ENCODE peak calls at places on chromosomes 16 and 17, in seven cellular contexts. L is astrocyte of the spinal cord; U is tibial nerve; G is fibroblast of villous mesenchyme; N is progenitor cell of endocrine pancreas; C is CD4-positive, alpha-beta T cell; S is lung. Q is an unnamed sample.

GRCh38 chr17:76556759-76557367 is 17.0 kb downstream of the PRCD start:
- DNase-seq in N (no peak), S (peak), G (peak), C (no peak), U (no peak), L (no peak), Q (no peak)

GRCh38 chr16:62596101-62596500 is 559.9 kb upstream of the CDH8 start:
- DNase-seq in L (no peak), C (no peak), S (no peak), U (no peak), N (no peak), G (no peak), Q (no peak)

GRCh38 chr17:68800731-68801130 is 154.5 kb downstream of the ABCA8 start:
- DNase-seq in G (peak), N (no peak), U (no peak), L (peak), S (no peak), C (no peak), Q (no peak)

GRCh38 chr17:50060951-50061712 is 5.2 kb downstream of the ITGA3 start:
- DNase-seq in S (peak), L (peak), G (peak), U (no peak), C (no peak), N (no peak), Q (no peak)

GRCh38 chr17:1491406-1492248 is 859 bp downstream of the MYO1C start:
- DNase-seq in L (peak), U (no peak), S (peak), N (no peak), G (peak), C (no peak), Q (peak)

GRCh38 chr16:85675528-85675927 is 13.2 kb downstream of the GINS2 start:
- DNase-seq in U (no peak), L (peak), S (no peak), C (no peak), N (no peak), G (peak), Q (no peak)

GRCh38 chr16:79599837-79600635 is 501 bp downstream of the MAF start:
- DNase-seq in U (no peak), C (peak), S (no peak), N (peak), L (peak), G (peak), Q (peak)

GRCh38 chr17:63841350-63842172 is 924 bp downstream of the SMARCD2 start:
- DNase-seq in U (no peak), S (peak), L (peak), N (no peak), G (peak), C (no peak), Q (peak)

GRCh38 chr16:90022209-90023077 is 3.2 kb upstream of the DBNDD1 start:
- DNase-seq in L (peak), U (peak), S (peak), C (peak), N (peak), G (peak), Q (no peak)

GRCh38 chr17:42081516-42082129 is 16.6 kb downstream of the ZNF385C start:
- DNase-seq in C (no peak), N (no peak), S (no peak), U (no peak), G (no peak), L (no peak), Q (no peak)

GRCh38 chr17:26766743-26767142 is 527.2 kb upstream of the WSB1 start:
- DNase-seq in U (no peak), C (no peak), L (no peak), G (no peak), N (no peak), S (no peak), Q (no peak)

GRCh38 chr17:1644493-1645206 is 882 bp downstream of the SCARF1 start:
- DNase-seq in N (no peak), G (peak), S (no peak), L (peak), C (no peak), U (no peak), Q (no peak)

GRCh38 chr17:57455063-57455914 is 199.0 kb downstream of the MSI2 start:
- DNase-seq in G (peak), N (no peak), C (no peak), S (no peak), L (peak), U (no peak), Q (no peak)

GRCh38 chr17:41894791-41895331 is 23.9 kb downstream of the ACLY start:
- DNase-seq in L (peak), N (no peak), C (no peak), S (no peak), U (peak), G (peak), Q (no peak)

GRCh38 chr17:36661047-36661666 is 59.8 kb downstream of the MRM1 start:
- DNase-seq in L (no peak), S (no peak), U (no peak), N (no peak), C (no peak), G (no peak), Q (no peak)

GRCh38 chr17:11935734-11936406 is 61.4 kb downstream of the ZNF18 start:
- DNase-seq in L (peak), S (peak), U (no peak), N (peak), G (peak), C (no peak), Q (peak)

GRCh38 chr17:44961921-44962350 is 6.2 kb downstream of the C1QL1 start:
- DNase-seq in G (no peak), L (no peak), U (no peak), C (no peak), S (no peak), N (no peak), Q (no peak)
- TF ChIP-seq CTCF in G (no peak), L (peak), U (no peak), C (no peak), S (no peak), N (no peak), Q (no peak)

GRCh38 chr17:7011415-7011814 is 1.0 kb upstream of the RNASEK start:
- DNase-seq in S (no peak), N (no peak), G (no peak), C (no peak), L (no peak), U (no peak), Q (no peak)
- TF ChIP-seq CTCF in S (no peak), N (no peak), G (no peak), C (no peak), L (no peak), U (no peak), Q (no peak)

GRCh38 chr16:22898874-22899348 is 84.9 kb downstream of the HS3ST2 start:
- DNase-seq in N (peak), C (no peak), G (peak), S (peak), L (peak), U (peak), Q (peak)
- TF ChIP-seq CTCF in N (peak), C (no peak), G (peak), S (no peak), L (peak), U (peak), Q (peak)

GRCh38 chr16:2224183-2224486 is 744 bp downstream of the E4F1 start:
- DNase-seq in G (no peak), U (no peak), C (no peak), L (no peak), S (no peak), N (no peak), Q (no peak)

GRCh38 chr16:2228161-2228824 is 4.9 kb downstream of the E4F1 start:
- DNase-seq in L (no peak), C (no peak), N (no peak), U (no peak), G (no peak), S (no peak), Q (no peak)

GRCh38 chr16:2226245-2226793 is 2.9 kb downstream of the E4F1 start:
- DNase-seq in G (peak), N (no peak), L (no peak), U (no peak), C (no peak), S (no peak), Q (no peak)

GRCh38 chr16:2226918-2227317 is 3.5 kb downstream of the E4F1 start:
- DNase-seq in C (no peak), G (no peak), N (no peak), U (no peak), S (no peak), L (no peak), Q (no peak)

DNA sequence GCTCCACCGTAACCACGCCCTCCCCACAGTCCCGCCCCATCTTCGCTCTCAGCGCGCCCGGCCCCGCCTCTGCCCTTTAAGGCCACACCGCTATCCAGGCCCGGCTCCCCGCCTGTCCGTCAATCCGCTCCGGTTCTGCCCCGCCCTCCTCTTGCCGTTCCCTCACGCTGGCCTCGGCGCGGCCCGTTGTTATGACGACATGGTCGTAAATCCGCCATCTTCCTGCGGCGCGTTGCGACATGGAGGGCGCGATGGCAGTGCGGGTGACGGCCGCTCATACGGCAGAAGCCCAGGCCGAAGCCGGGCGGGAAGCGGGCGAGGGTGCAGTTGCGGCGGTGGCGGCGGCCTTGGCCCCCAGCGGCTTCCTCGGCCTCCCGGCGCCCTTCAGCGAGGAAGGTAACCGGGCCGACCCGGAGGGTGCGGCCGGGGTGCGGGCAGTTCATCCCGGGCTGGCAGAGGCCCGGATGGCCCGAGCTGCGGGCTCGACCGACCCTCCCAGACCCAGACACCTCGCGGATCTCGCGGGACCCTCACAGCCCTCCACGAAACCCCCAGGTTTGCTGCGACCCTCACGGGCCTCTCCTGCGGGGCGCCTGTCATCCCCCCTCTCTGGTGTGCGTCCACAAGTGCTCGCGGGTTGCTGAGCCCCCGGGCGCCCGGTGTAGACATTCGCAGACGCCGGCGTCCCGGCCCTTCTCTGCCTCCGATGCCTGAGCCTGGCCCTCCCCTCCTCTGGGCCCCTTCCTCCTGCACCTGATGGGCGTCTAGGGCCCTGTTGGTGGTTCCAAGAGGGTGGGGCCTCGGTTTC is at the start of gene E4F1:
- DNase-seq in U (peak), C (peak), L (peak), N (peak), S (peak), G (peak), Q (peak)
- TF ChIP-seq CTCF in U (no peak), C (no peak), L (no peak), N (peak), S (no peak), G (no peak), Q (no peak)

DNA sequence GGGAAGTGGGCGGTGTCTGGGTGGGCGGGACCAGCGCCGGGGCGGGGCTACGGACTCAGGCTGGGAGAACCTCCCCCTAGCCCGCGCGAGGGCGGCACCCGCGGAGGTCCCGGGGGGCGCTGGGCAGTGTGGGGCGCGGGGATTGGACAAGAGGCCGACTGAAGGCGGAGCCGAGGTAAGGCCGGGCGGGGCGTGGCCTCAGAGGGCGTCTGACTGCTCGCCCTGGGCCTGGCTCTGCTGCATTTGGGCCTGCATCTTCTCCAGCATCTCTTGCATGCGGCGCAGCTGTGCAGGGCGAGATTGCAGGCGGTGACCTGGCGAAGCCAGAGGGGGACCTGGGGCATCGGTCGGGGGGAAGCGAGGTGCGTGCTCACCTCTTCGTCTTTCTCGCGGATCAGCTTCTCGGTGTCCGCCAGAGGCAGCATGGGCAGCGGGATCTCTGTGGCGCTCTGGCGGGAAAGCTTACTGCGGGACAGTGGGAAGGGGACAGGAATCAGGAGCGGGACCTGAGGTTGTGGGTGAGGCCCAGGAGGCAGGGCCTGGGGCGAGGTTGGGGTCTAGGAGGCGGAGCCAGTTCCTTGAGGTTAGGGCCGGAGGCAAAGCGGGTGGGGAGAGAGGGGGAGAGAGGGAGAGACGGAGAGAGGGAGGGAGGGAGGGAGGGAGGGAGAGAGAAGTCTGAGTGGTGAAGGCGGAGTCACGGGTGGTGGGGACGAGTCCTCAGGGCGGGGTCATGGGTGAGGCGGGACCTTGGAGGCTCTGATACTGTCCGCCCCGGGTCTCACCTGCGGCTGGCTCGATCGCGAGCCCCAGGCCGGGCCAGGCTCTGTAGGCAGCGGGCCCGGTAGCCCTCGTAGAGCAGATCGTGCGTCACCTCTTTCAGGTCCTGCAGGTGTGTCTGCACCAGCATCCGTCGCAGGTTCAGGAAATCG is 3.9 kb downstream of the SEPTIN1 start:
- DNase-seq in S (peak), L (peak), G (peak), N (peak), C (peak), U (peak), Q (peak)
- TF ChIP-seq CTCF in S (no peak), L (peak), G (peak), N (peak), C (no peak), U (no peak), Q (peak)

GRCh38 chr16:47109361-47109760 is 34.4 kb downstream of the NETO2 start:
- DNase-seq in C (no peak), G (no peak), L (no peak), U (no peak), S (no peak), N (no peak), Q (no peak)

GRCh38 chr16:47113130-47113529 is 30.6 kb downstream of the NETO2 start:
- DNase-seq in C (no peak), S (no peak), L (no peak), G (no peak), N (no peak), U (no peak), Q (no peak)

DNA sequence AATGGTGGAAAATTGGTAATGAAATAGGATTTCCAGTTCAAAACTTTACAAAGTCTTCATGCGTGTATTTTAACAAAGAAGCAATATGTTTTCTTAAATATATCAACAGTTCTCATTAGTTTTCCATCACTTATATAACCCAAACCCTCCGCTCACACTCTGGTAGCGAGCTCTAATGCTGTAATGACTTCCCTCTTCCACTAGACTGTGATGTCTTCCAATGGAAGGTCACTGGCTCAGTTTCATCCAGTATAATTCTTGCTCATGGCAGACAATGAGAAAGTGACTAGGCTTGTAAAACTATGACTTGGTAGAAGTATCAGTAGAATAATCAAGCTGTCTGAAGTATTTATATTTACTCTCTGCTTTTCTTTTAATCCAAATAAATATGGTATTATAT is 32.8 kb downstream of the NETO2 start:
- DNase-seq in S (no peak), N (no peak), C (no peak), L (no peak), G (no peak), U (no peak), Q (no peak)
- TF ChIP-seq CTCF in S (no peak), N (peak), C (no peak), L (no peak), G (peak), U (no peak), Q (no peak)

GRCh38 chr17:79777166-79777843 is 643 bp upstream of the CBX2 start:
- DNase-seq in C (no peak), S (no peak), L (no peak), U (no peak), G (peak), N (peak), Q (peak)
- TF ChIP-seq CTCF in C (no peak), S (no peak), L (peak), U (peak), G (no peak), N (peak), Q (peak)

GRCh38 chr17:33712120-33712519 is 419.0 kb upstream of the ASIC2 start:
- DNase-seq in G (no peak), S (no peak), C (no peak), N (no peak), U (no peak), L (no peak), Q (no peak)
- TF ChIP-seq CTCF in G (no peak), S (no peak), C (no peak), N (no peak), U (no peak), L (no peak), Q (peak)

GRCh38 chr17:34151081-34151480 is 104.0 kb upstream of the CCL2 start:
- DNase-seq in S (no peak), G (no peak), U (no peak), C (no peak), N (no peak), L (no peak), Q (no peak)

GRCh38 chr17:34146440-34147043 is 108.5 kb upstream of the CCL2 start:
- DNase-seq in U (no peak), C (peak), S (peak), G (no peak), L (no peak), N (peak), Q (peak)
- TF ChIP-seq CTCF in U (no peak), C (peak), S (peak), G (peak), L (peak), N (peak), Q (peak)

DNA sequence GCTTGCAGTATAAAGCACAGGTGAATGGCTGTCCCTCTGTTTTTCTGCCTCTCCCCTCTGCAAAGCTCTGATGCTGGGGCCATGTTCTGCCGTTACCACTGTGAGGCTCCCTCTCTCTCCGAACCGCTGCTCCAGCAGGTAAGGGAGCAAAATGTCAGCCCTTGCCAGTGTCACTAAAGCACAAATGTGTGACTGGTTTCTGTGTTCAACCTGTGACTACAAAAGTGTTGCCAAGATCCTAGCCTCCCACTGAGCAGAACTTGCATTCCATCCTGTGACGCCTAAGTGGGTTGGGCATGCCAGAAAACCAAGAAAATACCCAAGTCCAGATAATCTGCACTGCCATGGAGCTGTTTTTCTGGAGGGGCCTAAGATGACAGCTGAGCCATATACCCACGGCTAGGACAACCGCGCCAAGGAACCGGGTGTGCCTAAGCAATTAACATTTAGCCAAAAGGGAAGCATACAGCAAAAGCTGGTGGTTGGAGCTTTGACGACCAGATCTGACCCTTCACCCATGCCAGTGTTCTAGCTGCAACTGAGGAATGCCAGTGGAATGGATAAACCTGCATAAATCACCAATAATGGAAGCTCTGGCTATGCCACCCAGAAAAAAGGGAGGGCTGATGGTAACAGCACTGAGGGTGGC is 35.0 kb downstream of the PSME3IP1 start:
- DNase-seq in C (no peak), S (no peak), G (no peak), U (no peak), L (peak), N (no peak), Q (no peak)
- TF ChIP-seq CTCF in C (no peak), S (no peak), G (no peak), U (no peak), L (no peak), N (no peak), Q (no peak)